ENCODE peak calls at places on chromosomes 3 and 15, in seven cellular contexts. I is stimulated activated naive CD8-positive, alpha-beta T cell treated with anti-CD3 and anti-CD28 coated beads, Interleukin-15, amount 100 ng/mL, for 72 hours; R is substantia nigra; O is IMR-90; Z is fibroblast of the conjunctiva; Q is ACHN; Y is BJ. F is an unnamed sample.

GRCh38 chr3:169104541-169104940 is 559.0 kb downstream of the MECOM start:
- DNase-seq in Z (no peak), Y (peak; percentile 42), I (no peak), O (peak; percentile 75), R (no peak), Q (no peak), F (no peak)

GRCh38 chr3:16048435-16049318 is 125.8 kb upstream of the GALNT15 start:
- DNase-seq in O (peak; percentile 81), Q (peak; percentile 68), R (no peak), Z (peak; percentile 77), I (peak; percentile 34), Y (no peak), F (peak; percentile 25)

GRCh38 chr3:151319613-151320012 is 3.0 kb upstream of the GPR87 start:
- DNase-seq in R (no peak), Z (no peak), I (no peak), O (peak; percentile 58), Y (no peak), Q (no peak), F (no peak)

GRCh38 chr3:23540600-23540999 is 265.2 kb upstream of the UBE2E1 start:
- DNase-seq in O (no peak), Y (no peak), Q (no peak), R (no peak), I (no peak), Z (no peak), F (no peak)

GRCh38 chr3:134640872-134641470 is 9.9 kb downstream of the KY start:
- DNase-seq in O (peak; percentile 49), R (no peak), I (no peak), Y (no peak), Q (peak; percentile 29), Z (no peak), F (no peak)

GRCh38 chr15:99390667-99391066 is 139.4 kb downstream of the LRRC28 start:
- DNase-seq in R (no peak), O (no peak), Y (no peak), Q (no peak), I (no peak), Z (no peak), F (no peak)

GRCh38 chr15:45199136-45199810 is 11.5 kb upstream of the SHF start:
- DNase-seq in I (peak; percentile 69), R (no peak), O (no peak), Y (no peak), Q (no peak), Z (no peak), F (peak; percentile 67)

GRCh38 chr15:38667875-38668274 is 103.3 kb upstream of the RASGRP1 start:
- DNase-seq in Q (no peak), Y (no peak), Z (no peak), O (no peak), I (no peak), R (no peak), F (no peak)

GRCh38 chr3:187025656-187026320 is 95.5 kb downstream of the ST6GAL1 start:
- DNase-seq in R (no peak), Y (no peak), Z (no peak), I (peak; percentile 56), Q (no peak), O (no peak), F (no peak)

GRCh38 chr15:79311901-79312553 is 1.1 kb downstream of the TMED3 start:
- DNase-seq in Z (no peak), R (no peak), I (peak; percentile 13), O (no peak), Y (no peak), Q (no peak), F (no peak)

GRCh38 chr3:124829819-124830554 is 57.2 kb downstream of the ITGB5 start:
- DNase-seq in I (no peak), Y (no peak), R (no peak), O (no peak), Z (no peak), Q (no peak), F (no peak)

GRCh38 chr3:122754867-122755835 is 38.5 kb downstream of the HSPBAP1 start:
- DNase-seq in O (peak; percentile 44), Z (peak; percentile 16), R (no peak), Q (peak; percentile 58), Y (no peak), I (peak; percentile 22), F (no peak)

GRCh38 chr3:109921509-109921908 is 584.2 kb upstream of the DPPA4 start:
- DNase-seq in Q (no peak), Z (no peak), Y (no peak), R (no peak), I (no peak), O (no peak), F (no peak)

GRCh38 chr3:156148946-156149348 is 28.6 kb downstream of the KCNAB1 start:
- DNase-seq in Y (no peak), R (no peak), I (no peak), O (peak; percentile 19), Q (no peak), Z (no peak), F (no peak)

GRCh38 chr3:129942296-129942695 is 32.2 kb upstream of the TRH start:
- DNase-seq in O (peak; percentile 49), Q (peak; percentile 57), Z (peak; percentile 39), R (peak; percentile 3), Y (no peak), I (peak; percentile 43), F (peak; percentile 67)

F was measured in nucleus accumbens.